ENCODE peak calls at places on chromosomes 3 and 15, in four cellular contexts. F is choroid plexus epithelial cell, C is body of pancreas, N is LHCN-M2. V is an unnamed sample.

GRCh38 chr15:92184679-92185230 is 208.9 kb upstream of the ST8SIA2 start:
- DNase-seq in F (no peak), C (no peak), N (no peak), V (no peak)

GRCh38 chr3:61936344-61936937 is 375.1 kb downstream of the PTPRG start:
- DNase-seq in F (peak), C (no peak), N (no peak), V (no peak)

GRCh38 chr3:13025090-13025489 is 48.1 kb downstream of the IQSEC1 start:
- DNase-seq in F (peak), C (peak), N (peak), V (peak)

GRCh38 chr15:33104276-33104675 is 90.2 kb downstream of the FMN1 start:
- DNase-seq in F (peak), C (no peak), N (peak), V (peak)

GRCh38 chr3:28972921-28973320 is 307.9 kb upstream of the RBMS3 start:
- DNase-seq in F (peak), C (no peak), N (peak), V (no peak)

GRCh38 chr15:42218953-42219596 is 11.0 kb upstream of the VPS39 start:
- DNase-seq in F (no peak), C (no peak), N (no peak), V (no peak)

GRCh38 chr3:108972482-108972881 is 18.8 kb upstream of the GUCA1C start:
- DNase-seq in F (no peak), C (peak), N (no peak), V (no peak)

GRCh38 chr3:123338620-123339061 is 110.2 kb downstream of the ADCY5 start:
- DNase-seq in F (no peak), C (no peak), N (no peak), V (no peak)

GRCh38 chr15:41233367-41233771 is 2.3 kb downstream of the CHP1 start:
- DNase-seq in F (peak), C (no peak), N (peak), V (no peak)

GRCh38 chr15:77826006-77826695 is 193.4 kb upstream of the LINGO1 start:
- DNase-seq in F (no peak), C (no peak), N (no peak), V (no peak)

GRCh38 chr3:18649666-18650363 is 224.7 kb upstream of the SATB1 start:
- DNase-seq in F (no peak), C (no peak), N (no peak), V (no peak)

GRCh38 chr3:61662861-61663260 is 101.5 kb downstream of the PTPRG start:
- DNase-seq in F (no peak), C (no peak), N (no peak), V (no peak)

GRCh38 chr3:71989165-71989564 is 204.2 kb upstream of the PROK2 start:
- DNase-seq in F (peak), C (no peak), N (peak), V (no peak)

GRCh38 chr3:38121451-38121831 is 15.5 kb downstream of the ACAA1 start:
- DNase-seq in F (no peak), C (no peak), N (no peak), V (no peak)

GRCh38 chr3:54870423-54870822 is 57.4 kb downstream of the LRTM1 start:
- DNase-seq in F (peak), C (peak), N (peak), V (no peak)

GRCh38 chr3:21142949-21143348 is 608.1 kb downstream of the ZNF385D start:
- DNase-seq in F (no peak), C (no peak), N (no peak), V (no peak)

GRCh38 chr15:41983621-41984571 is 11.5 kb upstream of the EHD4 start:
- DNase-seq in F (no peak), C (no peak), N (no peak), V (no peak)

GRCh38 chr3:33831053-33831452 is 32.6 kb downstream of the PDCD6IP start:
- DNase-seq in F (peak), C (no peak), N (peak), V (no peak)

GRCh38 chr3:59464187-59464586 is 414.4 kb upstream of the CFAP20DC start:
- DNase-seq in F (no peak), C (no peak), N (no peak), V (no peak)

GRCh38 chr3:139302801-139303113 is 41.1 kb upstream of the MRPS22 start:
- DNase-seq in F (no peak), C (no peak), N (no peak), V (no peak)

GRCh38 chr15:27454281-27455060 is 483.5 kb downstream of the GABRG3 start:
- DNase-seq in F (peak), C (no peak), N (no peak), V (no peak)

GRCh38 chr3:38829404-38829803 is 13.4 kb upstream of the SCN10A start:
- DNase-seq in F (peak), C (peak), N (peak), V (no peak)

GRCh38 chr3:173584093-173584833 is 186.7 kb downstream of the NLGN1 start:
- DNase-seq in F (peak), C (peak), N (peak), V (peak)

GRCh38 chr15:80484312-80484981 is 80.3 kb downstream of the ARNT2 start:
- DNase-seq in F (peak), C (no peak), N (no peak), V (no peak)

GRCh38 chr3:51375571-51375970 is 9.5 kb upstream of the MANF start:
- DNase-seq in F (no peak), C (no peak), N (no peak), V (no peak)

GRCh38 chr3:11435420-11435819 is 163.2 kb downstream of the ATG7 start:
- DNase-seq in F (no peak), C (no peak), N (no peak), V (no peak)

GRCh38 chr15:75201609-75202250 is at the start of gene C15orf39:
- DNase-seq in F (peak), C (peak), N (peak), V (peak)

GRCh38 chr3:129936757-129937156 is 37.8 kb upstream of the TRH start:
- DNase-seq in F (peak), C (peak), N (peak), V (no peak)

GRCh38 chr15:66515901-66516322 is 10.8 kb downstream of the ZWILCH start:
- DNase-seq in F (peak), C (no peak), N (peak), V (no peak)

GRCh38 chr15:50116477-50116876 is 2.6 kb downstream of the ATP8B4 start:
- DNase-seq in F (peak), C (peak), N (peak), V (peak)

GRCh38 chr3:171270541-171270940 is 189.7 kb downstream of the TNIK start:
- DNase-seq in F (no peak), C (no peak), N (no peak), V (no peak)

GRCh38 chr15:72404356-72404755 is 6.3 kb downstream of the TMEM202 start:
- DNase-seq in F (no peak), C (no peak), N (no peak), V (no peak)

GRCh38 chr15:69855601-69856000 is 242.1 kb downstream of the TLE3 start:
- DNase-seq in F (peak), C (no peak), N (no peak), V (no peak)

V was measured in HCT116.